ENCODE peak calls at places on chromosomes 4 and X, in six cellular contexts. L is heart left ventricle, V is MG63, X is skeletal muscle cell, Z is kidney tubule cell, W is posterior cingulate gyrus. U is an unnamed sample.

GRCh38 chr4:77697860-77698599 is 92.4 kb downstream of the CXCL13 start:
- DNase-seq in L (no peak), V (peak; percentile 11), X (peak; percentile 58), Z (peak; percentile 78), W (no peak), U (peak; percentile 24)

GRCh38 chr4:3124070-3124767 is 49.7 kb downstream of the HTT start:
- DNase-seq in L (no peak), V (no peak), X (no peak), Z (no peak), W (no peak), U (no peak)

GRCh38 chr4:147950840-147951239 is 219.0 kb downstream of the ARHGAP10 start:
- DNase-seq in L (no peak), V (no peak), X (no peak), Z (no peak), W (no peak), U (no peak)

GRCh38 chrX:4708970-4709760 is 995.7 kb upstream of the PRKX start:
- DNase-seq in L (no peak), V (no peak), X (no peak), Z (no peak), W (no peak), U (no peak)

GRCh38 chr4:142044271-142044670 is 407.9 kb downstream of the IL15 start:
- DNase-seq in L (no peak), V (no peak), X (peak; percentile 20), Z (peak; percentile 14), W (no peak), U (no peak)

GRCh38 chrX:18360867-18361266 is 6.4 kb upstream of the SCML2 start:
- DNase-seq in L (no peak), V (peak; percentile 60), X (no peak), Z (no peak), W (no peak), U (no peak)

GRCh38 chr4:56465599-56466295 is 1.7 kb upstream of the SRP72 start:
- DNase-seq in L (no peak), V (peak; percentile 38), X (no peak), Z (peak; percentile 32), W (no peak), U (no peak)

GRCh38 chrX:155188786-155189185 is 27.5 kb upstream of the VBP1 start:
- DNase-seq in L (no peak), V (no peak), X (no peak), Z (no peak), W (no peak), U (no peak)

GRCh38 chr4:172815499-172816175 is 353.0 kb upstream of the GALNT7 start:
- DNase-seq in L (no peak), V (no peak), X (no peak), Z (no peak), W (no peak), U (no peak)

GRCh38 chrX:48663241-48663640 is 20.4 kb upstream of the WAS start:
- DNase-seq in L (no peak), V (no peak), X (no peak), Z (peak; percentile 28), W (no peak), U (no peak)

GRCh38 chrX:9788908-9789307 is 2.7 kb downstream of the SHROOM2 start:
- DNase-seq in L (no peak), V (peak; percentile 48), X (no peak), Z (no peak), W (no peak), U (no peak)

U was measured in AG04449.